ENCODE peak calls at places on chromosomes 3 and 15, in four cellular contexts. One of them, this sample, is unnamed.

GRCh38 chr3:197012021-197012883 is 17.4 kb downstream of the MELTF start:
- DNase-seq in activated CD4-positive, alpha-beta T cell treated with anti-CD3 and anti-CD28 coated beads, Interleukin-2, amount 50 U/mL, for 1 hour: no peak
- DNase-seq in stimulated activated CD4-positive, alpha-beta T cell treated with anti-CD3 and anti-CD28 coated beads, Interleukin-2, amount 100 ng/mL, for 48 hours: no peak
- DNase-seq in B cell: no peak
- DNase-seq in this sample: no peak

GRCh38 chr3:184361532-184361931 is at the start of the genes CLCN2 and POLR2H:
- DNase-seq in activated CD4-positive, alpha-beta T cell treated with anti-CD3 and anti-CD28 coated beads, Interleukin-2, amount 50 U/mL, for 1 hour: peak
- DNase-seq in stimulated activated CD4-positive, alpha-beta T cell treated with anti-CD3 and anti-CD28 coated beads, Interleukin-2, amount 100 ng/mL, for 48 hours: peak
- DNase-seq in B cell: no peak
- DNase-seq in this sample: peak

GRCh38 chr15:70505411-70505919 is 257.9 kb downstream of the UACA start:
- DNase-seq in activated CD4-positive, alpha-beta T cell treated with anti-CD3 and anti-CD28 coated beads, Interleukin-2, amount 50 U/mL, for 1 hour: no peak
- DNase-seq in stimulated activated CD4-positive, alpha-beta T cell treated with anti-CD3 and anti-CD28 coated beads, Interleukin-2, amount 100 ng/mL, for 48 hours: no peak
- DNase-seq in B cell: no peak
- DNase-seq in this sample: no peak

GRCh38 chr3:40215015-40215414 is 94.5 kb upstream of the EIF1B start:
- DNase-seq in activated CD4-positive, alpha-beta T cell treated with anti-CD3 and anti-CD28 coated beads, Interleukin-2, amount 50 U/mL, for 1 hour: no peak
- DNase-seq in stimulated activated CD4-positive, alpha-beta T cell treated with anti-CD3 and anti-CD28 coated beads, Interleukin-2, amount 100 ng/mL, for 48 hours: no peak
- DNase-seq in B cell: no peak
- DNase-seq in this sample: no peak

GRCh38 chr3:102532901-102533300 is 98.1 kb downstream of the ZPLD1 start:
- DNase-seq in activated CD4-positive, alpha-beta T cell treated with anti-CD3 and anti-CD28 coated beads, Interleukin-2, amount 50 U/mL, for 1 hour: no peak
- DNase-seq in stimulated activated CD4-positive, alpha-beta T cell treated with anti-CD3 and anti-CD28 coated beads, Interleukin-2, amount 100 ng/mL, for 48 hours: no peak
- DNase-seq in B cell: no peak
- DNase-seq in this sample: no peak

GRCh38 chr3:165642761-165643432 is 194.3 kb downstream of the BCHE start:
- DNase-seq in activated CD4-positive, alpha-beta T cell treated with anti-CD3 and anti-CD28 coated beads, Interleukin-2, amount 50 U/mL, for 1 hour: no peak
- DNase-seq in stimulated activated CD4-positive, alpha-beta T cell treated with anti-CD3 and anti-CD28 coated beads, Interleukin-2, amount 100 ng/mL, for 48 hours: no peak
- DNase-seq in B cell: no peak
- DNase-seq in this sample: no peak

GRCh38 chr15:41884458-41884857 is 9.4 kb downstream of the SPTBN5 start:
- DNase-seq in activated CD4-positive, alpha-beta T cell treated with anti-CD3 and anti-CD28 coated beads, Interleukin-2, amount 50 U/mL, for 1 hour: no peak
- DNase-seq in stimulated activated CD4-positive, alpha-beta T cell treated with anti-CD3 and anti-CD28 coated beads, Interleukin-2, amount 100 ng/mL, for 48 hours: no peak
- DNase-seq in B cell: no peak
- DNase-seq in this sample: no peak

GRCh38 chr3:43077261-43077660 is 28.6 kb downstream of the POMGNT2 start:
- DNase-seq in activated CD4-positive, alpha-beta T cell treated with anti-CD3 and anti-CD28 coated beads, Interleukin-2, amount 50 U/mL, for 1 hour: no peak
- DNase-seq in stimulated activated CD4-positive, alpha-beta T cell treated with anti-CD3 and anti-CD28 coated beads, Interleukin-2, amount 100 ng/mL, for 48 hours: no peak
- DNase-seq in B cell: no peak
- DNase-seq in this sample: no peak

GRCh38 chr3:116561529-116561928 is 116.2 kb upstream of the LSAMP start:
- DNase-seq in activated CD4-positive, alpha-beta T cell treated with anti-CD3 and anti-CD28 coated beads, Interleukin-2, amount 50 U/mL, for 1 hour: no peak
- DNase-seq in stimulated activated CD4-positive, alpha-beta T cell treated with anti-CD3 and anti-CD28 coated beads, Interleukin-2, amount 100 ng/mL, for 48 hours: no peak
- DNase-seq in B cell: no peak
- DNase-seq in this sample: no peak

GRCh38 chr15:79051941-79052731 is 38.4 kb downstream of the RASGRF1 start:
- DNase-seq in activated CD4-positive, alpha-beta T cell treated with anti-CD3 and anti-CD28 coated beads, Interleukin-2, amount 50 U/mL, for 1 hour: no peak
- DNase-seq in stimulated activated CD4-positive, alpha-beta T cell treated with anti-CD3 and anti-CD28 coated beads, Interleukin-2, amount 100 ng/mL, for 48 hours: no peak
- DNase-seq in B cell: no peak
- DNase-seq in this sample: no peak

GRCh38 chr15:74780983-74781672 is 752 bp upstream of the CSK start:
- DNase-seq in activated CD4-positive, alpha-beta T cell treated with anti-CD3 and anti-CD28 coated beads, Interleukin-2, amount 50 U/mL, for 1 hour: no peak
- DNase-seq in stimulated activated CD4-positive, alpha-beta T cell treated with anti-CD3 and anti-CD28 coated beads, Interleukin-2, amount 100 ng/mL, for 48 hours: no peak
- DNase-seq in B cell: no peak
- DNase-seq in this sample: no peak

GRCh38 chr15:74655424-74655823 is 39.8 kb downstream of the CLK3 start:
- DNase-seq in activated CD4-positive, alpha-beta T cell treated with anti-CD3 and anti-CD28 coated beads, Interleukin-2, amount 50 U/mL, for 1 hour: no peak
- DNase-seq in stimulated activated CD4-positive, alpha-beta T cell treated with anti-CD3 and anti-CD28 coated beads, Interleukin-2, amount 100 ng/mL, for 48 hours: no peak
- DNase-seq in B cell: no peak
- DNase-seq in this sample: no peak

GRCh38 chr3:45178131-45179023 is 32.2 kb upstream of the CDCP1 start:
- DNase-seq in activated CD4-positive, alpha-beta T cell treated with anti-CD3 and anti-CD28 coated beads, Interleukin-2, amount 50 U/mL, for 1 hour: no peak
- DNase-seq in stimulated activated CD4-positive, alpha-beta T cell treated with anti-CD3 and anti-CD28 coated beads, Interleukin-2, amount 100 ng/mL, for 48 hours: no peak
- DNase-seq in B cell: no peak
- DNase-seq in this sample: no peak

GRCh38 chr3:56801151-56801596 is 575 bp downstream of the ARHGEF3 start:
- DNase-seq in activated CD4-positive, alpha-beta T cell treated with anti-CD3 and anti-CD28 coated beads, Interleukin-2, amount 50 U/mL, for 1 hour: peak
- DNase-seq in stimulated activated CD4-positive, alpha-beta T cell treated with anti-CD3 and anti-CD28 coated beads, Interleukin-2, amount 100 ng/mL, for 48 hours: no peak
- DNase-seq in B cell: no peak
- DNase-seq in this sample: peak

GRCh38 chr3:41653575-41654239 is 308.2 kb downstream of the ULK4 start:
- DNase-seq in activated CD4-positive, alpha-beta T cell treated with anti-CD3 and anti-CD28 coated beads, Interleukin-2, amount 50 U/mL, for 1 hour: no peak
- DNase-seq in stimulated activated CD4-positive, alpha-beta T cell treated with anti-CD3 and anti-CD28 coated beads, Interleukin-2, amount 100 ng/mL, for 48 hours: no peak
- DNase-seq in B cell: no peak
- DNase-seq in this sample: no peak

GRCh38 chr15:73786518-73786917 is 33.4 kb upstream of the INSYN1 start:
- DNase-seq in activated CD4-positive, alpha-beta T cell treated with anti-CD3 and anti-CD28 coated beads, Interleukin-2, amount 50 U/mL, for 1 hour: no peak
- DNase-seq in stimulated activated CD4-positive, alpha-beta T cell treated with anti-CD3 and anti-CD28 coated beads, Interleukin-2, amount 100 ng/mL, for 48 hours: no peak
- DNase-seq in B cell: no peak
- DNase-seq in this sample: no peak

GRCh38 chr15:57777034-57777433 is 70.5 kb downstream of the POLR2M start:
- DNase-seq in activated CD4-positive, alpha-beta T cell treated with anti-CD3 and anti-CD28 coated beads, Interleukin-2, amount 50 U/mL, for 1 hour: no peak
- DNase-seq in stimulated activated CD4-positive, alpha-beta T cell treated with anti-CD3 and anti-CD28 coated beads, Interleukin-2, amount 100 ng/mL, for 48 hours: no peak
- DNase-seq in B cell: no peak
- DNase-seq in this sample: no peak